ENCODE peak calls at places on chromosomes 6 and 20, in four cellular contexts. S is stimulated activated CD4-positive, alpha-beta T cell treated with anti-CD3 and anti-CD28 coated beads, Interleukin-1b, Interleukin-23, amount 100 ng/mL, for 1 hour; X is stimulated activated CD8-positive, alpha-beta memory T cell treated with anti-CD3 and anti-CD28 coated beads, Interleukin-15, amount 100 ng/mL, for 4 hours; B is ACHN. Y is an unnamed sample.

GRCh38 chr6:129340983-129341382 is 369.0 kb downstream of the ARHGAP18 start:
- DNase-seq in S (no peak), X (no peak), B (no peak), Y (no peak)

GRCh38 chr6:41427642-41428401 is 92.4 kb downstream of the NCR2 start:
- DNase-seq in S (no peak), X (no peak), B (peak; percentile 42), Y (no peak)

GRCh38 chr6:35497571-35498406 is 910 bp upstream of the TEAD3 start:
- DNase-seq in S (no peak), X (peak; percentile 24), B (peak; percentile 17), Y (peak; percentile 33)

GRCh38 chr6:147156799-147157382 is 47.3 kb upstream of the STXBP5 start:
- DNase-seq in S (no peak), X (no peak), B (no peak), Y (no peak)

GRCh38 chr6:16729183-16729696 is 32.0 kb downstream of the ATXN1 start:
- DNase-seq in S (no peak), X (no peak), B (peak; percentile 76), Y (no peak)

GRCh38 chr20:44615876-44616603 is 33.7 kb downstream of the PKIG start:
- DNase-seq in S (no peak), X (no peak), B (no peak), Y (no peak)

GRCh38 chr20:42957014-42957694 is 232.6 kb downstream of the PTPRT start:
- DNase-seq in S (no peak), X (no peak), B (no peak), Y (no peak)

GRCh38 chr6:156425374-156425773 is 351.8 kb upstream of the ARID1B start:
- DNase-seq in S (no peak), X (no peak), B (no peak), Y (no peak)

GRCh38 chr6:139568956-139569538 is 194.6 kb upstream of the CITED2 start:
- DNase-seq in S (no peak), X (no peak), B (peak; percentile 87), Y (no peak)

GRCh38 chr20:22974354-22974753 is 60.8 kb upstream of the SSTR4 start:
- DNase-seq in S (no peak), X (no peak), B (peak; percentile 21), Y (no peak)

GRCh38 chr20:2217857-2218529 is 77.8 kb upstream of the TGM3 start:
- DNase-seq in S (no peak), X (peak; percentile 1), B (no peak), Y (no peak)

GRCh38 chr20:64038579-64039292 is 2.8 kb downstream of the C20orf204 start:
- DNase-seq in S (peak; percentile 63), X (peak; percentile 52), B (peak; percentile 75), Y (peak; percentile 73)

GRCh38 chr20:40991181-40991889 is 37.3 kb upstream of the TOP1 start:
- DNase-seq in S (no peak), X (no peak), B (no peak), Y (no peak)